ENCODE peak calls at places on chromosomes 7 and 10, in nine cellular contexts. One of them, this sample, is unnamed.

GRCh38 chr10:70355234-70356021 is 27.0 kb downstream of the LRRC20 start:
- DNase-seq in heart left ventricle: peak
- DNase-seq in activated CD4-positive, alpha-beta T cell treated with anti-CD3 and anti-CD28 coated beads for 1 hour: no peak
- DNase-seq in neural progenitor cell: peak
- DNase-seq in HFF-Myc: no peak
- DNase-seq in stimulated activated CD4-positive, alpha-beta T cell treated with anti-CD3 and anti-CD28 coated beads, Interleukin-12 subunit alpha, Interleukin-12 subunit beta, amount 100 ng/mL, for 24 hours: no peak
- DNase-seq in RCC 7860: no peak
- DNase-seq in AG04450: no peak
- DNase-seq in Calu3: no peak
- DNase-seq in this sample: peak

GRCh38 chr7:19754521-19755116 is 18.8 kb downstream of the TMEM196 start:
- DNase-seq in heart left ventricle: no peak
- DNase-seq in activated CD4-positive, alpha-beta T cell treated with anti-CD3 and anti-CD28 coated beads for 1 hour: no peak
- DNase-seq in neural progenitor cell: peak
- DNase-seq in HFF-Myc: peak
- DNase-seq in stimulated activated CD4-positive, alpha-beta T cell treated with anti-CD3 and anti-CD28 coated beads, Interleukin-12 subunit alpha, Interleukin-12 subunit beta, amount 100 ng/mL, for 24 hours: no peak
- DNase-seq in RCC 7860: peak
- DNase-seq in AG04450: no peak
- DNase-seq in Calu3: peak
- DNase-seq in this sample: no peak

GRCh38 chr7:117982071-117983055 is 109.1 kb upstream of the CTTNBP2 start:
- DNase-seq in heart left ventricle: no peak
- DNase-seq in activated CD4-positive, alpha-beta T cell treated with anti-CD3 and anti-CD28 coated beads for 1 hour: no peak
- DNase-seq in neural progenitor cell: no peak
- DNase-seq in HFF-Myc: no peak
- DNase-seq in stimulated activated CD4-positive, alpha-beta T cell treated with anti-CD3 and anti-CD28 coated beads, Interleukin-12 subunit alpha, Interleukin-12 subunit beta, amount 100 ng/mL, for 24 hours: no peak
- DNase-seq in RCC 7860: no peak
- DNase-seq in AG04450: no peak
- DNase-seq in Calu3: no peak
- DNase-seq in this sample: no peak

GRCh38 chr10:58701398-58702135 is 188.9 kb downstream of the BICC1 start:
- DNase-seq in heart left ventricle: no peak
- DNase-seq in activated CD4-positive, alpha-beta T cell treated with anti-CD3 and anti-CD28 coated beads for 1 hour: no peak
- DNase-seq in neural progenitor cell: no peak
- DNase-seq in HFF-Myc: peak
- DNase-seq in stimulated activated CD4-positive, alpha-beta T cell treated with anti-CD3 and anti-CD28 coated beads, Interleukin-12 subunit alpha, Interleukin-12 subunit beta, amount 100 ng/mL, for 24 hours: no peak
- DNase-seq in RCC 7860: no peak
- DNase-seq in AG04450: peak
- DNase-seq in Calu3: no peak
- DNase-seq in this sample: no peak

GRCh38 chr10:100645111-100645510 is 100.3 kb upstream of the PAX2 start:
- DNase-seq in heart left ventricle: no peak
- DNase-seq in activated CD4-positive, alpha-beta T cell treated with anti-CD3 and anti-CD28 coated beads for 1 hour: no peak
- DNase-seq in neural progenitor cell: no peak
- DNase-seq in HFF-Myc: no peak
- DNase-seq in stimulated activated CD4-positive, alpha-beta T cell treated with anti-CD3 and anti-CD28 coated beads, Interleukin-12 subunit alpha, Interleukin-12 subunit beta, amount 100 ng/mL, for 24 hours: no peak
- DNase-seq in RCC 7860: no peak
- DNase-seq in AG04450: no peak
- DNase-seq in Calu3: no peak
- DNase-seq in this sample: no peak

GRCh38 chr10:100567249-100567648 is 31.5 kb downstream of the HIF1AN start:
- DNase-seq in heart left ventricle: no peak
- DNase-seq in activated CD4-positive, alpha-beta T cell treated with anti-CD3 and anti-CD28 coated beads for 1 hour: no peak
- DNase-seq in neural progenitor cell: no peak
- DNase-seq in HFF-Myc: no peak
- DNase-seq in stimulated activated CD4-positive, alpha-beta T cell treated with anti-CD3 and anti-CD28 coated beads, Interleukin-12 subunit alpha, Interleukin-12 subunit beta, amount 100 ng/mL, for 24 hours: no peak
- DNase-seq in RCC 7860: no peak
- DNase-seq in AG04450: no peak
- DNase-seq in Calu3: no peak
- DNase-seq in this sample: no peak

GRCh38 chr10:43186150-43186549 is 47.9 kb downstream of the CSGALNACT2 start:
- DNase-seq in heart left ventricle: no peak
- DNase-seq in activated CD4-positive, alpha-beta T cell treated with anti-CD3 and anti-CD28 coated beads for 1 hour: no peak
- DNase-seq in neural progenitor cell: no peak
- DNase-seq in HFF-Myc: no peak
- DNase-seq in stimulated activated CD4-positive, alpha-beta T cell treated with anti-CD3 and anti-CD28 coated beads, Interleukin-12 subunit alpha, Interleukin-12 subunit beta, amount 100 ng/mL, for 24 hours: no peak
- DNase-seq in RCC 7860: no peak
- DNase-seq in AG04450: no peak
- DNase-seq in Calu3: no peak
- DNase-seq in this sample: no peak

GRCh38 chr10:97138174-97138573 is 47.6 kb downstream of the SLIT1 start:
- DNase-seq in heart left ventricle: no peak
- DNase-seq in activated CD4-positive, alpha-beta T cell treated with anti-CD3 and anti-CD28 coated beads for 1 hour: no peak
- DNase-seq in neural progenitor cell: peak
- DNase-seq in HFF-Myc: no peak
- DNase-seq in stimulated activated CD4-positive, alpha-beta T cell treated with anti-CD3 and anti-CD28 coated beads, Interleukin-12 subunit alpha, Interleukin-12 subunit beta, amount 100 ng/mL, for 24 hours: no peak
- DNase-seq in RCC 7860: no peak
- DNase-seq in AG04450: no peak
- DNase-seq in Calu3: peak
- DNase-seq in this sample: peak

GRCh38 chr10:77592946-77593636 is 44.5 kb downstream of the KCNMA1 start:
- DNase-seq in heart left ventricle: peak
- DNase-seq in activated CD4-positive, alpha-beta T cell treated with anti-CD3 and anti-CD28 coated beads for 1 hour: no peak
- DNase-seq in neural progenitor cell: no peak
- DNase-seq in HFF-Myc: peak
- DNase-seq in stimulated activated CD4-positive, alpha-beta T cell treated with anti-CD3 and anti-CD28 coated beads, Interleukin-12 subunit alpha, Interleukin-12 subunit beta, amount 100 ng/mL, for 24 hours: no peak
- DNase-seq in RCC 7860: peak
- DNase-seq in AG04450: peak
- DNase-seq in Calu3: no peak
- DNase-seq in this sample: peak

GRCh38 chr7:54860843-54861242 is 101.8 kb upstream of the SEC61G start:
- DNase-seq in heart left ventricle: no peak
- DNase-seq in activated CD4-positive, alpha-beta T cell treated with anti-CD3 and anti-CD28 coated beads for 1 hour: no peak
- DNase-seq in neural progenitor cell: no peak
- DNase-seq in HFF-Myc: no peak
- DNase-seq in stimulated activated CD4-positive, alpha-beta T cell treated with anti-CD3 and anti-CD28 coated beads, Interleukin-12 subunit alpha, Interleukin-12 subunit beta, amount 100 ng/mL, for 24 hours: no peak
- DNase-seq in RCC 7860: no peak
- DNase-seq in AG04450: no peak
- DNase-seq in Calu3: no peak
- DNase-seq in this sample: no peak

GRCh38 chr10:126123466-126123865 is 227.1 kb downstream of the FANK1 start:
- DNase-seq in heart left ventricle: no peak
- DNase-seq in activated CD4-positive, alpha-beta T cell treated with anti-CD3 and anti-CD28 coated beads for 1 hour: no peak
- DNase-seq in neural progenitor cell: no peak
- DNase-seq in HFF-Myc: no peak
- DNase-seq in stimulated activated CD4-positive, alpha-beta T cell treated with anti-CD3 and anti-CD28 coated beads, Interleukin-12 subunit alpha, Interleukin-12 subunit beta, amount 100 ng/mL, for 24 hours: no peak
- DNase-seq in RCC 7860: no peak
- DNase-seq in AG04450: no peak
- DNase-seq in Calu3: no peak
- DNase-seq in this sample: no peak

GRCh38 chr7:20227291-20227795 is 10.2 kb upstream of the MACC1 start:
- DNase-seq in heart left ventricle: no peak
- DNase-seq in activated CD4-positive, alpha-beta T cell treated with anti-CD3 and anti-CD28 coated beads for 1 hour: no peak
- DNase-seq in neural progenitor cell: no peak
- DNase-seq in HFF-Myc: no peak
- DNase-seq in stimulated activated CD4-positive, alpha-beta T cell treated with anti-CD3 and anti-CD28 coated beads, Interleukin-12 subunit alpha, Interleukin-12 subunit beta, amount 100 ng/mL, for 24 hours: no peak
- DNase-seq in RCC 7860: no peak
- DNase-seq in AG04450: no peak
- DNase-seq in Calu3: no peak
- DNase-seq in this sample: no peak

GRCh38 chr10:43138757-43139241 is 554 bp downstream of the CSGALNACT2 start:
- DNase-seq in heart left ventricle: no peak
- DNase-seq in activated CD4-positive, alpha-beta T cell treated with anti-CD3 and anti-CD28 coated beads for 1 hour: peak
- DNase-seq in neural progenitor cell: no peak
- DNase-seq in HFF-Myc: no peak
- DNase-seq in stimulated activated CD4-positive, alpha-beta T cell treated with anti-CD3 and anti-CD28 coated beads, Interleukin-12 subunit alpha, Interleukin-12 subunit beta, amount 100 ng/mL, for 24 hours: peak
- DNase-seq in RCC 7860: no peak
- DNase-seq in AG04450: no peak
- DNase-seq in Calu3: no peak
- DNase-seq in this sample: peak

GRCh38 chr10:58385784-58386112 is 538 bp downstream of the TFAM start:
- DNase-seq in heart left ventricle: no peak
- DNase-seq in activated CD4-positive, alpha-beta T cell treated with anti-CD3 and anti-CD28 coated beads for 1 hour: no peak
- DNase-seq in neural progenitor cell: peak
- DNase-seq in HFF-Myc: no peak
- DNase-seq in stimulated activated CD4-positive, alpha-beta T cell treated with anti-CD3 and anti-CD28 coated beads, Interleukin-12 subunit alpha, Interleukin-12 subunit beta, amount 100 ng/mL, for 24 hours: no peak
- DNase-seq in RCC 7860: no peak
- DNase-seq in AG04450: no peak
- DNase-seq in Calu3: peak
- DNase-seq in this sample: no peak

GRCh38 chr7:110681941-110682340 is 409.0 kb upstream of the LRRN3 start:
- DNase-seq in heart left ventricle: no peak
- DNase-seq in activated CD4-positive, alpha-beta T cell treated with anti-CD3 and anti-CD28 coated beads for 1 hour: no peak
- DNase-seq in neural progenitor cell: no peak
- DNase-seq in HFF-Myc: no peak
- DNase-seq in stimulated activated CD4-positive, alpha-beta T cell treated with anti-CD3 and anti-CD28 coated beads, Interleukin-12 subunit alpha, Interleukin-12 subunit beta, amount 100 ng/mL, for 24 hours: no peak
- DNase-seq in RCC 7860: no peak
- DNase-seq in AG04450: no peak
- DNase-seq in Calu3: no peak
- DNase-seq in this sample: no peak

GRCh38 chr7:2037301-2037804 is 195.4 kb downstream of the MAD1L1 start:
- DNase-seq in heart left ventricle: no peak
- DNase-seq in activated CD4-positive, alpha-beta T cell treated with anti-CD3 and anti-CD28 coated beads for 1 hour: no peak
- DNase-seq in neural progenitor cell: no peak
- DNase-seq in HFF-Myc: no peak
- DNase-seq in stimulated activated CD4-positive, alpha-beta T cell treated with anti-CD3 and anti-CD28 coated beads, Interleukin-12 subunit alpha, Interleukin-12 subunit beta, amount 100 ng/mL, for 24 hours: no peak
- DNase-seq in RCC 7860: no peak
- DNase-seq in AG04450: no peak
- DNase-seq in Calu3: no peak
- DNase-seq in this sample: peak

GRCh38 chr10:25701651-25702050 is 232.4 kb upstream of the MYO3A start:
- DNase-seq in heart left ventricle: no peak
- DNase-seq in activated CD4-positive, alpha-beta T cell treated with anti-CD3 and anti-CD28 coated beads for 1 hour: no peak
- DNase-seq in neural progenitor cell: peak
- DNase-seq in HFF-Myc: no peak
- DNase-seq in stimulated activated CD4-positive, alpha-beta T cell treated with anti-CD3 and anti-CD28 coated beads, Interleukin-12 subunit alpha, Interleukin-12 subunit beta, amount 100 ng/mL, for 24 hours: no peak
- DNase-seq in RCC 7860: no peak
- DNase-seq in AG04450: no peak
- DNase-seq in Calu3: no peak
- DNase-seq in this sample: no peak

GRCh38 chr10:113520606-113521481 is 32.0 kb upstream of the HABP2 start:
- DNase-seq in heart left ventricle: peak
- DNase-seq in activated CD4-positive, alpha-beta T cell treated with anti-CD3 and anti-CD28 coated beads for 1 hour: no peak
- DNase-seq in neural progenitor cell: peak
- DNase-seq in HFF-Myc: no peak
- DNase-seq in stimulated activated CD4-positive, alpha-beta T cell treated with anti-CD3 and anti-CD28 coated beads, Interleukin-12 subunit alpha, Interleukin-12 subunit beta, amount 100 ng/mL, for 24 hours: no peak
- DNase-seq in RCC 7860: peak
- DNase-seq in AG04450: peak
- DNase-seq in Calu3: peak
- DNase-seq in this sample: no peak

This sample was measured in spleen.